ENCODE peak calls at places on chromosomes 7 and 10, in ten cellular contexts. Y is AG10803; L is endothelial cell; N is stomach; M is CD4-positive, CD25-positive, alpha-beta regulatory T cell; V is H9; T is substantia nigra; J is stimulated activated naive B cell treated with anti-CD40 and anti-IgM and Interleukin-4, amounts not matched to agents 10 μg/mL and 1 μg/mL and 100 μg/mL, for 72 hours; O is AG09319; A is NCI-H2029. X is an unnamed sample.

GRCh38 chr10:88949912-88950664 is 2.5 kb downstream of the ACTA2 start:
- DNase-seq in A (no peak), L (no peak), V (no peak), O (no peak), M (no peak), Y (no peak), J (no peak), T (no peak), N (no peak), X (no peak)

GRCh38 chr7:94375713-94376112 is 19.0 kb upstream of the COL1A2 start:
- DNase-seq in O (peak), J (no peak), M (no peak), T (no peak), N (no peak), L (no peak), A (no peak), Y (peak), V (no peak), X (peak)

GRCh38 chr7:23462846-23463245 is 7.4 kb downstream of the IGF2BP3 start:
- DNase-seq in V (no peak), J (no peak), O (no peak), L (peak), A (no peak), N (no peak), T (peak), Y (peak), M (no peak), X (no peak)

GRCh38 chr10:86411281-86411841 is 44.8 kb upstream of the GRID1 start:
- DNase-seq in M (no peak), L (no peak), A (no peak), Y (peak), T (no peak), V (no peak), O (no peak), J (peak), N (no peak), X (no peak)

GRCh38 chr7:102912742-102913141 is at the start of gene LRRC17:
- DNase-seq in L (no peak), T (no peak), V (no peak), Y (peak), O (peak), N (no peak), J (no peak), A (peak), M (no peak), X (no peak)

GRCh38 chr7:5484921-5485320 is 61.3 kb upstream of the TNRC18 start:
- DNase-seq in Y (no peak), M (no peak), V (no peak), L (no peak), O (no peak), T (no peak), N (no peak), A (peak), J (no peak), X (no peak)

GRCh38 chr10:114401195-114401741 is 3.0 kb downstream of the AFAP1L2 start:
- DNase-seq in J (no peak), N (peak), Y (peak), M (no peak), T (no peak), O (peak), V (no peak), A (no peak), L (no peak), X (no peak)

GRCh38 chr7:107353701-107354100 is 116.2 kb upstream of the GPR22 start:
- DNase-seq in J (no peak), O (no peak), L (no peak), M (no peak), T (no peak), Y (peak), A (no peak), N (no peak), V (no peak), X (no peak)

GRCh38 chr10:11625019-11625735 is 13.7 kb upstream of the USP6NL start:
- DNase-seq in M (no peak), L (no peak), V (no peak), N (no peak), T (no peak), Y (no peak), A (no peak), O (no peak), J (peak), X (no peak)

GRCh38 chr7:146937836-146938235 is 821.2 kb downstream of the CNTNAP2 start:
- DNase-seq in A (no peak), J (no peak), L (no peak), T (no peak), M (no peak), O (no peak), V (no peak), N (no peak), Y (no peak), X (no peak)

GRCh38 chr10:68139451-68140272 is 30.4 kb downstream of the MYPN start:
- DNase-seq in V (no peak), Y (peak), O (no peak), L (no peak), J (no peak), T (no peak), A (no peak), M (no peak), N (no peak), X (no peak)

GRCh38 chr7:47636111-47636692 is 54.3 kb upstream of the TNS3 start:
- DNase-seq in Y (no peak), V (no peak), T (no peak), N (no peak), M (no peak), L (no peak), A (no peak), O (no peak), J (no peak), X (no peak)

GRCh38 chr10:17586741-17587720 is 30.1 kb downstream of the HACD1 start:
- DNase-seq in T (no peak), M (no peak), L (no peak), N (no peak), O (no peak), J (no peak), Y (peak), V (no peak), A (no peak), X (peak)

GRCh38 chr7:43199333-43199732 is 86.9 kb downstream of the HECW1 start:
- DNase-seq in Y (peak), J (no peak), V (no peak), A (no peak), O (no peak), M (no peak), T (no peak), N (no peak), L (no peak), X (no peak)